ENCODE peak calls at places on chromosomes 16 and 17, in four cellular contexts. G is HepG2, T is K562, Q is H1. N is an unnamed sample.
A peak's percentile ranks its signal among the peaks of the same experiment; 100 is the strongest.

GRCh38 chr17:34389343-34389742 is 26.3 kb upstream of the CCL1 start:
- DNase-seq in G (no peak), T (no peak), Q (no peak), N (no peak)

GRCh38 chr17:45428050-45428953 is 4.4 kb downstream of the ARHGAP27 start:
- DNase-seq in G (peak; percentile 67), T (peak; percentile 79), Q (no peak), N (peak; percentile 65)

GRCh38 chr16:46555981-46556380 is 65.2 kb downstream of the SHCBP1 start:
- DNase-seq in G (no peak), T (no peak), Q (no peak), N (no peak)

GRCh38 chr17:60169921-60170817 is 20.4 kb downstream of the CA4 start:
- DNase-seq in G (peak; percentile 35), T (peak; percentile 8), Q (no peak), N (peak; percentile 94)

GRCh38 chr16:82653550-82654511 is 27.1 kb downstream of the CDH13 start:
- DNase-seq in G (peak; percentile 19), T (no peak), Q (no peak), N (peak; percentile 84)

GRCh38 chr17:46853896-46854444 is 2.6 kb downstream of the WNT9B start:
- DNase-seq in G (no peak), T (no peak), Q (no peak), N (no peak)

GRCh38 chr16:84194470-84195200 is 3.7 kb downstream of the ADAD2 start:
- DNase-seq in G (no peak), T (no peak), Q (no peak), N (no peak)

GRCh38 chr17:61672140-61672539 is 81.1 kb upstream of the NACA2 start:
- DNase-seq in G (no peak), T (no peak), Q (no peak), N (no peak)

GRCh38 chr16:11675561-11676511 is 7.6 kb downstream of the SNN start:
- DNase-seq in G (peak; percentile 88), T (no peak), Q (no peak), N (no peak)

GRCh38 chr17:53516643-53517042 is 306.1 kb upstream of the KIF2B start:
- DNase-seq in G (no peak), T (no peak), Q (no peak), N (no peak)

GRCh38 chr16:47574091-47575054 is 113.2 kb downstream of the PHKB start:
- DNase-seq in G (no peak), T (no peak), Q (no peak), N (no peak)

GRCh38 chr16:12210258-12210880 is 233.8 kb downstream of the SNX29 start:
- DNase-seq in G (no peak), T (no peak), Q (no peak), N (no peak)

GRCh38 chr17:47204722-47205418 is 4.3 kb upstream of the MYL4 start:
- DNase-seq in G (no peak), T (no peak), Q (no peak), N (no peak)

GRCh38 chr17:5099271-5099670 is 12.4 kb downstream of the ZNF232 start:
- DNase-seq in G (no peak), T (no peak), Q (no peak), N (no peak)

GRCh38 chr16:85608515-85608885 is 4.6 kb upstream of the GSE1 start:
- DNase-seq in G (no peak), T (no peak), Q (no peak), N (no peak)

GRCh38 chr17:79258843-79259242 is 184.2 kb downstream of the ENGASE start:
- DNase-seq in G (no peak), T (no peak), Q (no peak), N (no peak)

GRCh38 chr17:8448310-8448709 is 12.6 kb downstream of the NDEL1 start:
- DNase-seq in G (peak; percentile 83), T (no peak), Q (no peak), N (no peak)

GRCh38 chr17:14594690-14595089 is 293.8 kb downstream of the HS3ST3B1 start:
- DNase-seq in G (no peak), T (no peak), Q (no peak), N (no peak)

GRCh38 chr16:17026600-17027242 is 444.0 kb downstream of the XYLT1 start:
- DNase-seq in G (no peak), T (no peak), Q (no peak), N (no peak)

GRCh38 chr17:12395733-12396354 is 269.8 kb upstream of the MYOCD start:
- DNase-seq in G (peak; percentile 8), T (peak; percentile 55), Q (no peak), N (no peak)

GRCh38 chr17:65403616-65404015 is 157.8 kb downstream of the AXIN2 start:
- DNase-seq in G (no peak), T (no peak), Q (no peak), N (no peak)

GRCh38 chr17:38905375-38905774 is 20.0 kb upstream of the LASP1NB start:
- DNase-seq in G (no peak), T (no peak), Q (no peak), N (no peak)

GRCh38 chr17:46763416-46763815 is 55.1 kb downstream of the WNT3 start:
- DNase-seq in G (no peak), T (no peak), Q (no peak), N (no peak)

GRCh38 chr16:16025214-16025968 is 76.0 kb downstream of the ABCC1 start:
- DNase-seq in G (no peak), T (no peak), Q (no peak), N (peak; percentile 89)

GRCh38 chr17:17509601-17510425 is 13.6 kb upstream of the RASD1 start:
- DNase-seq in G (no peak), T (peak; percentile 36), Q (no peak), N (no peak)

GRCh38 chr16:75702247-75702646 is 986 bp upstream of the DUXB start:
- DNase-seq in G (peak; percentile 44), T (peak; percentile 70), Q (no peak), N (no peak)

GRCh38 chr16:23788653-23789052 is 33.8 kb downstream of the CHP2 start:
- DNase-seq in G (no peak), T (no peak), Q (no peak), N (no peak)

GRCh38 chr16:2425008-2425518 is 4.2 kb upstream of the CCNF start:
- DNase-seq in G (no peak), T (no peak), Q (no peak), N (no peak)

DNA sequence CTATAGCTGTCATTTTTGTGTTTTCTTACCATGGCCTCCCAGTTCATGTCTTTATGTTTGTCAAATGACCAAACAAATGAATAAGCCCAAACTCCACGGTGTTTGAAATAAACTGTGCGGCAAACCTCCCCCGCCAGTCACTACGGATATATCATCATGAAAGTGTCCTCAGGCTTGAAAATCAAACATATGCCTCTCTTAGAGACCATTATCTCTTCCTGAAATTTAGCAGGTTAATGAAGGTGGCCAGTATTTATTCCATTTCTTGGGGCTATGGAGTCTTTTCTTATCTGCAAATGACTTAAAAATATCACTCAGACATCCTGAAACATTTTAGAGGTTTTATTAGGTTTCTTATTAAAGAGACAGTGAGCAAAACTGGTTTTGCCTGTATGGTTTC is 610.3 kb upstream of the CDH5 start:
- DNase-seq in G (no peak), T (no peak), Q (no peak), N (no peak)
- H2AFZ ChIP-seq in G (no peak overlapping the region), T (peak overlapping the region; percentile 33), Q (no peak overlapping the region), N (no peak overlapping the region)

DNA sequence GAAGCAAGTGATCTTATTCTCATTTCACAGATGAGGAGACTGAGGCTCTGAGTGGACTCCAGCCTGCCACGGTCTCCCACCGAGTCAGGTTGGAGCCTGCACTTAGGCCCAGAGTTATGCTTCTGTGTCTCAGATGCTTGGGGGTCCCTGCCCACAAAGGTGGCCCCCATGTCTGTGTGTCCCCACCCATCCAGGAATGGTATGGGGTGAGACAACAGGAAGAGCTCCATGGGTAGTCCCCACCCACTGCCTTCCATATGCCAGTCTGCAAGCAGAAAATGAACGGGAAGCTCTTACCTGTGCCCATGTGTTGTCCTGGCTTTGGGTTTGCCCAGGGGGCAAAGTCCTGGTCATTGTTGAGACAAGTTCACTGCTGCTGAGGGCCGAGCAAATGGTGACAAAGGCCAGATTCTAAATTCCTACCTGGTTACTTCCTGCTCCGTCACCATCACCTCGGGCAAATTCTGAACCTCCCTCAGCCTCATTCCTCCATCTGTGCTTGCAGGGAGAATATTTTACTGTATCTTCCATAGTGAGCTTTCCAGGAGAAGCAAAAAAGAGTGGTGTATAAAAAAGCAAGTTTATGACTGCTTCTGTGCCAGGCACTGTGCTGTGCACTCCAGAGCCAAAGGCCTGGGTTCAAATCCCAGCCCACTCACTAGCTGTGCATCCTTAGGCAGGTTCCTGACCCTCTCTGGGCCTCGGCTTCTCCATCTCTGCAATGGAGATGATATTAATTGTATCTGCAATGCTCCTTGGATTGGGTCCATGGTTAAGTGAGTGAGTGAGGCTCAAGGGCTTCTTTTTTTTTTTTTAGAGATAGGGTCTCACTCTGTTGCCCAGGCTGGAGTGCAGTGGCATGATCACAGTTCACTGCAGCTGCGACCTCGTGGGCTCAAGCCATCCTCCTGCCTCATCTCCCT is 9.3 kb downstream of the IL4R start:
- DNase-seq in G (peak; percentile 89), T (no peak), Q (no peak), N (no peak)
- TF ChIP-seq JUN in G (peak; percentile 62), T (no peak), Q (no peak), N (no peak)

GRCh38 chr17:80961516-80961915 is 30.1 kb upstream of the CHMP6 start:
- DNase-seq in G (no peak), T (no peak), Q (no peak), N (no peak)
- TF ChIP-seq CTCF in G (no peak), T (no peak), Q (no peak), N (no peak)

GRCh38 chr17:3963214-3964201 is 729 bp downstream of the ATP2A3 start:
- DNase-seq in G (no peak), T (peak; percentile 58), Q (no peak), N (no peak)
- H2AFZ ChIP-seq in G (no peak overlapping the region), T (peak overlapping the region; percentile 33), Q (no peak overlapping the region), N (peak overlapping the region; percentile 44)

GRCh38 chr16:86879268-86879667 is 300.9 kb downstream of the FOXL1 start:
- DNase-seq in G (no peak), T (no peak), Q (no peak), N (no peak)
- TF ChIP-seq JUN in G (no peak), T (no peak), Q (no peak), N (no peak)

DNA sequence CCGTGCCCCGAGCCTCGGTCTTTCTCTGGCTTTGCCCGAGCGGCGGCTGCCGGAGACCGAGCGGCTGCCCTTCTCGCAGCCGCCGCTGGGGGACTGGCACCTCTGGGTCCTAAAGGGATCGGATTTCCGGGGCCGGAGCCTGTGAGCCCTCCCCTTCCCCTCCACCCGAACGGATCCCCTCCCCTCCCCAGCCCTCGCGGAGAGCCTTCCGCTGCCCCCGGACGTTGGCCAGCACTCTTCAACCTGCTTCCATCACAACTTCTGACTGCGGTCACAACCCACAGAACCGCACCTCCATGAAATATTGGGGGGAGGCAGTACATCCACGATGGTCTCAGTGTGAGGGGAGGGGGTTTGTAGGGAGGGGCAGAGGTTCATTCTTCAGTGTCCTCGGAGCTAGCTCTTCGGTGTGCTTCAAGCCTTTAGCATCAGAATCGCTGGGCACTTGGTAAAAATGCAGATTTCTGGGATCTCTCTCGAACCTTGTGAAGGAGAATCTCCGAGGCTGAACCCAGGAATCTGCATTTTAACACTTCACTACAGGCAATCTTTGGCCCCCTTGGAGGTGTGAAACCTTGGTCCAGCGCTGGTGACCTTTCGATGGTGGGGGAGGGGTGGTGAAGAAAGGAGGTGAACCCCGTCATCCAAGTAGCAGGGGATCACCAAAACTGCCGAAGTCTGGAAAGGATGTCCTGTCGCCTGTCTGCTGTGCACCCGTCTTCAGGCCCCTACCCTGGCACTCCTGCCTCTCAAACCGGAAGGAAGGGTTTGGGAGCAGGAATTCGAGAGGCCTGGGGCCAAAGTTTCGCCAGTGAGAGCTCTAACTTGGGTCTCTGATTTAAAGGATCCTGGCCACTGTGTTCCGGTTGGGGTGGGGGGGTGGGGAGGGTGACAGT is 812 bp upstream of the PPP1R9B start:
- DNase-seq in G (peak; percentile 80), T (peak; percentile 94), Q (peak; percentile 71), N (peak; percentile 85)
- TF ChIP-seq CTCF in G (peak; percentile 60), T (peak; percentile 67), Q (peak; percentile 32), N (peak; percentile 27)

GRCh38 chr17:35731239-35731931 is at the start of gene RASL10B:
- DNase-seq in G (peak; percentile 41), T (peak; percentile 76), Q (no peak), N (peak; percentile 28)
- H2AFZ ChIP-seq in G (no peak within 1 kb of the TSS), T (no peak within 1 kb of the TSS), Q (no peak within 1 kb of the TSS), N (no peak within 1 kb of the TSS)

N was measured in endothelial cell of umbilical vein.